ENCODE peak calls at places on chromosomes 5 and 9, in eight cellular contexts. D is AG04450, V is HL-60, G is putamen, Y is EL, E is DMS79 treated with DMSO at 0.1 percent for 48 hours, A is T-helper 9 cell, O is NCI-H446 treated with DMSO at 0.1 percent for 48 hours. Z is an unnamed sample.

GRCh38 chr9:134662143-134662876 is 20.7 kb downstream of the COL5A1 start:
- DNase-seq in O (no peak), G (no peak), E (no peak), A (no peak), D (peak), Y (peak), V (no peak), Z (peak)

GRCh38 chr5:56466136-56466816 is 233.1 kb upstream of the ANKRD55 start:
- DNase-seq in A (no peak), G (no peak), D (no peak), E (no peak), O (no peak), V (no peak), Y (no peak), Z (no peak)

GRCh38 chr9:137150485-137151060 is 11.6 kb downstream of the GRIN1 start:
- DNase-seq in O (peak), G (no peak), Y (peak), E (no peak), D (no peak), V (no peak), A (no peak), Z (no peak)

GRCh38 chr9:134671341-134672113 is 29.9 kb downstream of the COL5A1 start:
- DNase-seq in E (peak), V (no peak), O (no peak), A (no peak), G (no peak), Y (peak), D (no peak), Z (peak)

GRCh38 chr9:132589148-132590036 is 7.0 kb downstream of the BARHL1 start:
- DNase-seq in G (no peak), D (no peak), E (no peak), V (no peak), O (no peak), Y (no peak), A (no peak), Z (no peak)

GRCh38 chr9:135116371-135116770 is 28.9 kb downstream of the OLFM1 start:
- DNase-seq in E (no peak), O (no peak), A (no peak), Y (no peak), G (no peak), D (no peak), V (no peak), Z (no peak)

GRCh38 chr9:109969559-109970237 is 189.7 kb downstream of the PALM2AKAP2 start:
- DNase-seq in V (no peak), Y (no peak), A (no peak), O (no peak), G (no peak), D (no peak), E (no peak), Z (no peak)

GRCh38 chr5:133698646-133699526 is 86.5 kb upstream of the FSTL4 start:
- DNase-seq in Y (no peak), O (no peak), E (no peak), A (no peak), V (no peak), G (no peak), D (no peak), Z (no peak)

GRCh38 chr5:1203968-1204692 is 2.7 kb downstream of the SLC6A19 start:
- DNase-seq in V (no peak), D (no peak), Y (no peak), E (no peak), O (no peak), G (no peak), A (no peak), Z (no peak)

GRCh38 chr9:109469646-109470358 is 28.3 kb downstream of the PTPN3 start:
- DNase-seq in Y (peak), G (peak), V (peak), D (peak), A (peak), E (peak), O (peak), Z (peak)

GRCh38 chr5:150129813-150130492 is 25.7 kb downstream of the PDGFRB start:
- DNase-seq in O (no peak), G (peak), E (peak), Y (peak), V (peak), A (no peak), D (no peak), Z (peak)

GRCh38 chr5:74594172-74595040 is 46.1 kb downstream of the ENC1 start:
- DNase-seq in Y (peak), A (no peak), O (no peak), V (no peak), G (peak), E (no peak), D (no peak), Z (no peak)

GRCh38 chr5:51468196-51468595 is 84.9 kb downstream of the ISL1 start:
- DNase-seq in A (no peak), E (no peak), D (no peak), Y (peak), V (no peak), G (no peak), O (no peak), Z (no peak)

GRCh38 chr5:99814311-99815063 is 720.7 kb upstream of the FAM174A start:
- DNase-seq in O (peak), A (no peak), Y (no peak), G (no peak), E (no peak), V (no peak), D (no peak), Z (no peak)

GRCh38 chr9:127873886-127874285 is 3.6 kb downstream of the AK1 start:
- DNase-seq in D (no peak), A (no peak), Y (no peak), G (peak), O (no peak), V (no peak), E (no peak), Z (peak)

GRCh38 chr9:21506910-21507795 is 25.0 kb upstream of the IFNE start:
- DNase-seq in Y (peak), G (no peak), O (no peak), D (peak), A (no peak), E (no peak), V (no peak), Z (no peak)

GRCh38 chr9:110081395-110081794 is 126.6 kb downstream of the C9orf152 start:
- DNase-seq in O (no peak), Y (peak), E (no peak), D (no peak), G (no peak), A (no peak), V (no peak), Z (no peak)

GRCh38 chr5:78518365-78519197 is 130.0 kb downstream of the LHFPL2 start:
- DNase-seq in O (peak), Y (peak), G (no peak), V (no peak), A (no peak), D (peak), E (no peak), Z (no peak)

GRCh38 chr9:36572515-36573418 is at the start of gene MELK:
- DNase-seq in Y (peak), E (peak), A (peak), G (peak), O (peak), V (peak), D (no peak), Z (peak)

GRCh38 chr5:37490411-37490810 is 111.3 kb downstream of the WDR70 start:
- DNase-seq in A (no peak), Y (no peak), D (no peak), O (no peak), V (no peak), G (no peak), E (no peak), Z (no peak)

GRCh38 chr9:12906646-12907045 is 131.8 kb downstream of the LURAP1L start:
- DNase-seq in Y (no peak), D (no peak), G (no peak), E (no peak), O (no peak), A (no peak), V (no peak), Z (no peak)

Z was measured in upper lobe of right lung.